ENCODE peak calls at places on chromosome 2, in five cellular contexts. U, V, S, D and M are unnamed samples.

GRCh38 chr2:216404010-216404618 is 8.2 kb upstream of the SMARCAL1 start:
- DNase-seq in V (no peak), U (peak), S (peak), D (peak), M (no peak)

GRCh38 chr2:46006634-46007033 is 290.6 kb upstream of the EPAS1 start:
- DNase-seq in S (no peak), U (no peak), D (no peak), V (no peak), M (no peak)

GRCh38 chr2:95265182-95265581 is 9.1 kb upstream of the PROM2 start:
- DNase-seq in S (no peak), V (no peak), U (peak), D (no peak), M (no peak)

GRCh38 chr2:70420005-70420580 is 118.2 kb upstream of the FAM136A start:
- DNase-seq in S (no peak), U (no peak), D (peak), V (no peak), M (no peak)

GRCh38 chr2:236576978-236577377 is 7.4 kb downstream of the ACKR3 start:
- DNase-seq in U (no peak), V (no peak), D (no peak), S (no peak), M (no peak)

GRCh38 chr2:207772844-207773205 is 3.1 kb upstream of the FZD5 start:
- DNase-seq in D (no peak), U (no peak), S (no peak), V (no peak), M (no peak)

GRCh38 chr2:88099798-88100488 is 27.9 kb downstream of the FABP1 start:
- DNase-seq in S (no peak), D (no peak), V (no peak), U (no peak), M (peak)

GRCh38 chr2:196080526-196080925 is 11.9 kb upstream of the DNAH7 start:
- DNase-seq in U (no peak), S (no peak), V (no peak), D (no peak), M (no peak)

GRCh38 chr2:102301867-102302362 is 9.4 kb upstream of the IL1RL1 start:
- DNase-seq in D (no peak), U (peak), V (no peak), S (peak), M (peak)

GRCh38 chr2:128585706-128586105 is 267.0 kb upstream of the HS6ST1 start:
- DNase-seq in S (no peak), D (no peak), V (no peak), U (no peak), M (no peak)

GRCh38 chr2:138502253-138503086 is 900 bp downstream of the SPOPL start:
- DNase-seq in U (no peak), D (peak), V (no peak), S (peak), M (no peak)

GRCh38 chr2:236169151-236169721 is 1.1 kb upstream of the GBX2 start:
- DNase-seq in D (no peak), U (no peak), S (no peak), V (no peak), M (no peak)

GRCh38 chr2:237149425-237149824 is 63.7 kb downstream of the COPS8 start:
- DNase-seq in V (no peak), U (no peak), D (no peak), S (no peak), M (no peak)